ENCODE peak calls at places on chromosomes 6 and 20, in seven cellular contexts. One of them, this sample, is unnamed.

GRCh38 chr20:10131612-10132345 is 86.9 kb upstream of the SNAP25 start:
- DNase-seq in Caco-2: no peak
- DNase-seq in ovary: peak; percentile 81
- DNase-seq in tibial nerve: no peak
- DNase-seq in CD8-positive, alpha-beta T cell: no peak
- DNase-seq in stomach: peak; percentile 72
- DNase-seq in BE2C: peak; percentile 83
- DNase-seq in this sample: no peak

GRCh38 chr20:14604143-14604542 is 266.7 kb upstream of the FLRT3 start:
- DNase-seq in BE2C: no peak
- DNase-seq in stomach: no peak
- DNase-seq in ovary: no peak
- DNase-seq in CD8-positive, alpha-beta T cell: no peak
- DNase-seq in tibial nerve: no peak
- DNase-seq in Caco-2: no peak
- DNase-seq in this sample: no peak

GRCh38 chr6:125939026-125939425 is 17.5 kb upstream of the HINT3 start:
- DNase-seq in BE2C: no peak
- DNase-seq in CD8-positive, alpha-beta T cell: no peak
- DNase-seq in stomach: no peak
- DNase-seq in ovary: no peak
- DNase-seq in Caco-2: no peak
- DNase-seq in tibial nerve: no peak
- DNase-seq in this sample: no peak

GRCh38 chr6:108020438-108021116 is 54.0 kb downstream of the OSTM1 start:
- DNase-seq in Caco-2: no peak
- DNase-seq in ovary: no peak
- DNase-seq in BE2C: no peak
- DNase-seq in CD8-positive, alpha-beta T cell: no peak
- DNase-seq in tibial nerve: no peak
- DNase-seq in stomach: no peak
- DNase-seq in this sample: no peak

GRCh38 chr6:109944448-109944847 is 33.7 kb upstream of the GPR6 start:
- DNase-seq in CD8-positive, alpha-beta T cell: no peak
- DNase-seq in Caco-2: peak; percentile 4
- DNase-seq in stomach: no peak
- DNase-seq in BE2C: no peak
- DNase-seq in ovary: no peak
- DNase-seq in tibial nerve: no peak
- DNase-seq in this sample: no peak

GRCh38 chr6:36838896-36839818 is at the start of gene CPNE5:
- DNase-seq in tibial nerve: no peak
- DNase-seq in Caco-2: no peak
- DNase-seq in BE2C: no peak
- DNase-seq in CD8-positive, alpha-beta T cell: no peak
- DNase-seq in ovary: no peak
- DNase-seq in stomach: no peak
- DNase-seq in this sample: no peak

GRCh38 chr6:90247262-90247661 is 49.4 kb downstream of the BACH2 start:
- DNase-seq in CD8-positive, alpha-beta T cell: no peak
- DNase-seq in tibial nerve: no peak
- DNase-seq in Caco-2: no peak
- DNase-seq in ovary: no peak
- DNase-seq in BE2C: no peak
- DNase-seq in stomach: no peak
- DNase-seq in this sample: no peak

GRCh38 chr6:170149681-170150589 is 140.9 kb downstream of the DLL1 start:
- DNase-seq in BE2C: peak; percentile 3
- DNase-seq in stomach: no peak
- DNase-seq in Caco-2: no peak
- DNase-seq in CD8-positive, alpha-beta T cell: no peak
- DNase-seq in ovary: no peak
- DNase-seq in tibial nerve: no peak
- DNase-seq in this sample: no peak

GRCh38 chr6:41559655-41560439 is 13.7 kb downstream of the FOXP4 start:
- DNase-seq in tibial nerve: no peak
- DNase-seq in CD8-positive, alpha-beta T cell: no peak
- DNase-seq in ovary: no peak
- DNase-seq in Caco-2: no peak
- DNase-seq in BE2C: no peak
- DNase-seq in stomach: no peak
- DNase-seq in this sample: no peak

GRCh38 chr6:57190140-57190539 is 18.0 kb downstream of the BAG2 start:
- DNase-seq in Caco-2: peak; percentile 29
- DNase-seq in stomach: no peak
- DNase-seq in ovary: no peak
- DNase-seq in CD8-positive, alpha-beta T cell: no peak
- DNase-seq in BE2C: no peak
- DNase-seq in tibial nerve: no peak
- DNase-seq in this sample: no peak

GRCh38 chr6:20877008-20877937 is 343.0 kb downstream of the CDKAL1 start:
- DNase-seq in tibial nerve: peak; percentile 7
- DNase-seq in CD8-positive, alpha-beta T cell: no peak
- DNase-seq in stomach: peak; percentile 61
- DNase-seq in ovary: peak; percentile 39
- DNase-seq in Caco-2: peak; percentile 82
- DNase-seq in BE2C: no peak
- DNase-seq in this sample: no peak

GRCh38 chr20:48995599-48995998 is 50.5 kb upstream of the CSE1L start:
- DNase-seq in BE2C: no peak
- DNase-seq in stomach: no peak
- DNase-seq in ovary: no peak
- DNase-seq in Caco-2: no peak
- DNase-seq in tibial nerve: no peak
- DNase-seq in CD8-positive, alpha-beta T cell: no peak
- DNase-seq in this sample: no peak

GRCh38 chr20:4671015-4671414 is 50.7 kb upstream of the PRND start:
- DNase-seq in stomach: no peak
- DNase-seq in CD8-positive, alpha-beta T cell: no peak
- DNase-seq in BE2C: no peak
- DNase-seq in Caco-2: no peak
- DNase-seq in tibial nerve: no peak
- DNase-seq in ovary: no peak
- DNase-seq in this sample: no peak

GRCh38 chr20:20856306-20856705 is 143.9 kb upstream of the RALGAPA2 start:
- DNase-seq in BE2C: no peak
- DNase-seq in tibial nerve: no peak
- DNase-seq in stomach: no peak
- DNase-seq in Caco-2: no peak
- DNase-seq in CD8-positive, alpha-beta T cell: no peak
- DNase-seq in ovary: no peak
- DNase-seq in this sample: no peak

GRCh38 chr6:25311251-25311910 is 32.2 kb downstream of the CARMIL1 start:
- DNase-seq in ovary: no peak
- DNase-seq in CD8-positive, alpha-beta T cell: no peak
- DNase-seq in tibial nerve: no peak
- DNase-seq in stomach: no peak
- DNase-seq in BE2C: no peak
- DNase-seq in Caco-2: peak; percentile 65
- DNase-seq in this sample: no peak

GRCh38 chr20:6636209-6637159 is 131.0 kb upstream of the BMP2 start:
- DNase-seq in ovary: no peak
- DNase-seq in tibial nerve: peak; percentile 57
- DNase-seq in Caco-2: peak; percentile 73
- DNase-seq in CD8-positive, alpha-beta T cell: no peak
- DNase-seq in stomach: no peak
- DNase-seq in BE2C: no peak
- DNase-seq in this sample: no peak

GRCh38 chr6:37532122-37532521 is 32.4 kb upstream of the CCDC167 start:
- DNase-seq in CD8-positive, alpha-beta T cell: no peak
- DNase-seq in tibial nerve: no peak
- DNase-seq in BE2C: no peak
- DNase-seq in stomach: no peak
- DNase-seq in Caco-2: no peak
- DNase-seq in ovary: no peak
- DNase-seq in this sample: no peak

GRCh38 chr6:37822851-37823682 is 3.5 kb downstream of the ZFAND3 start:
- DNase-seq in ovary: no peak
- DNase-seq in Caco-2: peak; percentile 20
- DNase-seq in BE2C: peak; percentile 69
- DNase-seq in CD8-positive, alpha-beta T cell: no peak
- DNase-seq in tibial nerve: no peak
- DNase-seq in stomach: peak; percentile 79
- DNase-seq in this sample: no peak

GRCh38 chr6:128275681-128276080 is 244.7 kb downstream of the PTPRK start:
- DNase-seq in BE2C: no peak
- DNase-seq in stomach: no peak
- DNase-seq in CD8-positive, alpha-beta T cell: no peak
- DNase-seq in tibial nerve: no peak
- DNase-seq in ovary: no peak
- DNase-seq in Caco-2: no peak
- DNase-seq in this sample: no peak

GRCh38 chr20:15836634-15837033 is 736.6 kb downstream of the KIF16B start:
- DNase-seq in tibial nerve: no peak
- DNase-seq in ovary: no peak
- DNase-seq in BE2C: no peak
- DNase-seq in Caco-2: no peak
- DNase-seq in CD8-positive, alpha-beta T cell: no peak
- DNase-seq in stomach: no peak
- DNase-seq in this sample: no peak

GRCh38 chr6:79307321-79308036 is 73.0 kb upstream of the HMGN3 start:
- DNase-seq in CD8-positive, alpha-beta T cell: no peak
- DNase-seq in tibial nerve: no peak
- DNase-seq in Caco-2: no peak
- DNase-seq in BE2C: peak; percentile 13
- DNase-seq in stomach: no peak
- DNase-seq in ovary: no peak
- DNase-seq in this sample: no peak

GRCh38 chr20:59123011-59123676 is 40.5 kb upstream of the ZNF831 start:
- DNase-seq in stomach: no peak
- DNase-seq in BE2C: no peak
- DNase-seq in ovary: no peak
- DNase-seq in CD8-positive, alpha-beta T cell: peak; percentile 35
- DNase-seq in tibial nerve: no peak
- DNase-seq in Caco-2: no peak
- DNase-seq in this sample: peak; percentile 41

GRCh38 chr20:62597416-62598115 is 44.7 kb upstream of the SLCO4A1 start:
- DNase-seq in CD8-positive, alpha-beta T cell: no peak
- DNase-seq in Caco-2: no peak
- DNase-seq in stomach: no peak
- DNase-seq in ovary: no peak
- DNase-seq in tibial nerve: no peak
- DNase-seq in BE2C: no peak
- DNase-seq in this sample: no peak

GRCh38 chr6:128929869-128930268 is 46.9 kb downstream of the LAMA2 start:
- DNase-seq in ovary: no peak
- DNase-seq in BE2C: peak; percentile 3
- DNase-seq in CD8-positive, alpha-beta T cell: no peak
- DNase-seq in Caco-2: no peak
- DNase-seq in tibial nerve: no peak
- DNase-seq in stomach: no peak
- DNase-seq in this sample: no peak

GRCh38 chr6:125222531-125223455 is 69.2 kb downstream of the TPD52L1 start:
- DNase-seq in CD8-positive, alpha-beta T cell: no peak
- DNase-seq in Caco-2: no peak
- DNase-seq in ovary: no peak
- DNase-seq in BE2C: no peak
- DNase-seq in stomach: no peak
- DNase-seq in tibial nerve: no peak
- DNase-seq in this sample: no peak

GRCh38 chr6:31780507-31781243 is 3.5 kb upstream of the VWA7 start:
- DNase-seq in BE2C: no peak
- DNase-seq in stomach: no peak
- DNase-seq in ovary: no peak
- DNase-seq in Caco-2: no peak
- DNase-seq in CD8-positive, alpha-beta T cell: no peak
- DNase-seq in tibial nerve: no peak
- DNase-seq in this sample: no peak
- H3K36me3 ChIP-seq in BE2C: peaks cover 77% of the 10 kb centered on the region
- H3K36me3 ChIP-seq in stomach: peaks cover 79% of the 10 kb centered on the region
- H3K36me3 ChIP-seq in ovary: no peaks in the 10 kb centered on the region
- H3K36me3 ChIP-seq in Caco-2: no peaks in the 10 kb centered on the region
- H3K36me3 ChIP-seq in CD8-positive, alpha-beta T cell: peaks cover 38% of the 10 kb centered on the region
- H3K36me3 ChIP-seq in tibial nerve: peaks cover 28% of the 10 kb centered on the region
- H3K36me3 ChIP-seq in this sample: peaks cover 61% of the 10 kb centered on the region

DNA sequence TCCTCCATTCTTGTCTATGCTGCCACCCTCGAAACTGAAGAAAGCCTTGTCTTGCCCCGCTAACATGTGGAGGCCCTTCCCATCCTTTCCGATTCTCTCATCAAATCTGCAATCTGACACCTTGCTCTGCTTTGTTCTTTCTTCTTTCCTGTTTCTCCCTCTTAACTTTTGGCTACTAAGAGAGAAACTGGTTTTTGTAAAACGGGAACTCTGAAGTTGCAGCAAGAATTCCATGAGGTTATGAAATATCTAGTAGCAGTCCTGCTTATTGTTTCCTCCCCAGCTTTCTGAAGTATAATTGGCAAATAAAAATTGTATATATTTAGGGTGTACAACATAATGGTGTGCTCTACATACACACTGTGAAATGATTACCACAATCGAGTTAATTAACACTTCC is 80.2 kb downstream of the MAP7 start:
- DNase-seq in stomach: no peak
- DNase-seq in tibial nerve: no peak
- DNase-seq in CD8-positive, alpha-beta T cell: no peak
- DNase-seq in ovary: no peak
- DNase-seq in Caco-2: no peak
- DNase-seq in BE2C: no peak
- DNase-seq in this sample: no peak
- H3K4me3 ChIP-seq in stomach: no peak overlapping the region
- H3K4me3 ChIP-seq in tibial nerve: no peak overlapping the region
- H3K4me3 ChIP-seq in CD8-positive, alpha-beta T cell: no peak overlapping the region
- H3K4me3 ChIP-seq in ovary: no peak overlapping the region
- H3K4me3 ChIP-seq in Caco-2: no peak overlapping the region
- H3K4me3 ChIP-seq in BE2C: no peak overlapping the region
- H3K4me3 ChIP-seq in this sample: no peak overlapping the region

GRCh38 chr20:17650301-17650761 is 31.7 kb downstream of the RRBP1 start:
- DNase-seq in tibial nerve: no peak
- DNase-seq in BE2C: no peak
- DNase-seq in Caco-2: no peak
- DNase-seq in ovary: peak; percentile 31
- DNase-seq in stomach: no peak
- DNase-seq in CD8-positive, alpha-beta T cell: no peak
- DNase-seq in this sample: no peak
- H3K4me1 ChIP-seq in tibial nerve: no peaks in the 10 kb centered on the region
- H3K4me1 ChIP-seq in BE2C: peaks cover 9% of the 10 kb centered on the region
- H3K4me1 ChIP-seq in Caco-2: peaks cover 6% of the 10 kb centered on the region
- H3K4me1 ChIP-seq in ovary: peaks cover 35% of the 10 kb centered on the region
- H3K4me1 ChIP-seq in stomach: peaks cover 100% of the 10 kb centered on the region
- H3K4me1 ChIP-seq in CD8-positive, alpha-beta T cell: no peaks in the 10 kb centered on the region
- H3K4me1 ChIP-seq in this sample: no peaks in the 10 kb centered on the region

DNA sequence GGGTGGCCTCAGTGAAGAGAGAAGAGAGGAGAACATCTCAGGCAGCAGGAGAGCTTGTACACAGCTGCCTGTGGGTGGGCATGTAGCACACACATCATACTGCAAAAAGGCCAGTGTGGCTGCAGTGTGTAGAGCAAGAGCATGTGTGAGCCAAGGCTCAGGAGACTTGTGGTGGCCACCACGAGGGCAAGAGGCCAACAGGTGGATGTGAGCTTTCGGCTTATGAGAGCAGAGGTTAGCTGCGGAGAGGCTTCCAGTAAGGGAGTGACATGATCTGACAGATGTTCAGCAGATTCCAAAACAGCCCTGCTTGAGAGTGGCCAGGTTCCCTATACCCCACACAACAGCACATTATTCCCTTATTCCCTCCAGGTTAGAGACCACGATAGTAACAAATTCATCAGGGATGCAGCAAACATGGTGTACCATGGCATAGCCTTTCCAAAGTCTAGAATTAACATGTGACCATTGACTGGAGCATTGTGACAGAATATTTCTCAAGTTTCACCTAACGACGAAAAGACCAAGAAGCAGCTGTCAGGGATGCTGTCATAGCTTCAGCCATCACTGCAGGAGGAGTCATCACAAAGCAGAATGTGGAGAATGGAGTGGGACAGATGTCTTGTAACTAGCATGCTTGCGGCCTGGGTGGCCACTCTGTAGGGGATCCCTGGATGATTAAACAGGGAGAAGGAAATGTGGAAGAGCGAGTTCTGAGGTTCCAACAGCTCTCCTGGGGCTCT is 23.0 kb downstream of the HM13 start:
- DNase-seq in tibial nerve: no peak
- DNase-seq in BE2C: no peak
- DNase-seq in stomach: no peak
- DNase-seq in CD8-positive, alpha-beta T cell: no peak
- DNase-seq in ovary: no peak
- DNase-seq in Caco-2: no peak
- DNase-seq in this sample: no peak
- H3K36me3 ChIP-seq in tibial nerve: peaks cover 14% of the 10 kb centered on the region
- H3K36me3 ChIP-seq in BE2C: peaks cover 83% of the 10 kb centered on the region
- H3K36me3 ChIP-seq in stomach: peaks cover 96% of the 10 kb centered on the region
- H3K36me3 ChIP-seq in CD8-positive, alpha-beta T cell: peaks cover 41% of the 10 kb centered on the region
- H3K36me3 ChIP-seq in ovary: no peaks in the 10 kb centered on the region
- H3K36me3 ChIP-seq in Caco-2: peaks cover 17% of the 10 kb centered on the region
- H3K36me3 ChIP-seq in this sample: peaks cover 79% of the 10 kb centered on the region

This sample was measured in effector memory CD4-positive, alpha-beta T cell.